ENCODE peak calls at places on chromosome 7, in seven cellular contexts. P is CD8-positive, alpha-beta T cell; W is IMR-90; Y is transverse colon; E is heart right ventricle; N is cardiac muscle cell; H is neural progenitor cell. V is an unnamed sample. For H3K9me3, the result is how much of the 10 kb centered on the place peaks cover.

GRCh38 chr7:98116656-98117461 is 10.2 kb downstream of the LMTK2 start:
- DNase-seq in P (no peak), W (peak), Y (no peak), E (no peak), N (peak), H (no peak), V (no peak)

GRCh38 chr7:144470052-144470451 is 66.6 kb upstream of the NOBOX start:
- DNase-seq in P (no peak), W (no peak), Y (no peak), E (no peak), N (no peak), H (no peak), V (no peak)

GRCh38 chr7:24637021-24637420 is 63.8 kb downstream of the PALS2 start:
- DNase-seq in P (no peak), W (peak), Y (no peak), E (no peak), N (peak), H (no peak), V (no peak)

GRCh38 chr7:610531-611280 is 91.1 kb upstream of the PDGFA start:
- DNase-seq in P (peak), W (peak), Y (no peak), E (peak), N (peak), H (no peak), V (no peak)

GRCh38 chr7:155785536-155785935 is 26.7 kb downstream of the SHH start:
- DNase-seq in P (no peak), W (peak), Y (no peak), E (no peak), N (no peak), H (no peak), V (no peak)

GRCh38 chr7:24755541-24756416 is 1.5 kb downstream of the GSDME start:
- DNase-seq in P (no peak), W (peak), Y (no peak), E (no peak), N (no peak), H (no peak), V (no peak)

GRCh38 chr7:104981671-104982036 is 32.4 kb upstream of the KMT2E start:
- DNase-seq in P (no peak), W (no peak), Y (no peak), E (no peak), N (no peak), H (no peak), V (no peak)

GRCh38 chr7:106793015-106793651 is 71.9 kb upstream of the PIK3CG start:
- DNase-seq in P (no peak), W (peak), Y (no peak), E (no peak), N (peak), H (peak), V (no peak)

GRCh38 chr7:11244149-11244548 is 270.5 kb downstream of the PHF14 start:
- DNase-seq in P (no peak), W (no peak), Y (no peak), E (no peak), N (no peak), H (no peak), V (no peak)

GRCh38 chr7:27492224-27492623 is 170.5 kb downstream of the HIBADH start:
- DNase-seq in P (no peak), W (no peak), Y (no peak), E (no peak), N (no peak), H (no peak), V (no peak)

GRCh38 chr7:130269318-130269694 is 2.6 kb downstream of the CPA2 start:
- DNase-seq in P (no peak), W (no peak), Y (no peak), E (no peak), N (no peak), H (no peak), V (no peak)

GRCh38 chr7:103094102-103094501 is 19.2 kb downstream of the ARMC10 start:
- DNase-seq in P (no peak), W (no peak), Y (no peak), E (no peak), N (peak), H (no peak), V (no peak)

GRCh38 chr7:125130173-125130572 is 200.5 kb upstream of the POT1 start:
- DNase-seq in P (no peak), W (no peak), Y (no peak), E (no peak), N (no peak), H (no peak), V (no peak)

GRCh38 chr7:44177570-44178131 is 11.6 kb downstream of the GCK start:
- DNase-seq in P (no peak), W (peak), Y (no peak), E (no peak), N (peak), H (peak), V (no peak)

GRCh38 chr7:75734586-75735047 is 4.1 kb downstream of the HIP1 start:
- DNase-seq in P (no peak), W (peak), Y (no peak), E (no peak), N (peak), H (peak), V (no peak)

GRCh38 chr7:45239486-45239885 is 81.9 kb downstream of the RAMP3 start:
- DNase-seq in P (no peak), W (peak), Y (no peak), E (no peak), N (peak), H (no peak), V (no peak)

DNA sequence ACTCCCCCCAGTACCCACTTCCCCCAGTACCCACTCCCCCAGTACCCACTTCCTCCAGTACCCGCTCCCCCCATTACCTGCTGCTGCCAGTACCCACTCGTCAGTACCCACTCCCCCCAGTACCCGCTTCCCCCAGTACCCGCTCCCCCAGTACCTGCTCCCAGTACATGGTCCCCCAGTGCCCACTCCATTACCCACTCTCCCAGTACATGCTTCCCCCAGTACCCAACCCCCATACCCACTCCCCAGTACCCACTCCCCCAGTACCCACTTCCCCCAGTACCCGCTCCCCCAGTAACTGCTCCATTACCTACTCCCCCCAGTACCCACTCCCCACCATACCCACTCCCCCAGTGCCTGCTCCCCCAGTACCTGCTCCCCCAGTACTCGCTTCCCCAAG is 550.6 kb downstream of the DNAJB6 start:
- DNase-seq in P (no peak), W (no peak), Y (no peak), E (no peak), N (no peak), H (no peak), V (no peak)
- H3K9me3 ChIP-seq in P (under half), W (under half), Y (under half), E (under half), N (under half), H (under half), V (under half)

GRCh38 chr7:64625114-64626082 is 40.5 kb upstream of the ZNF107 start:
- DNase-seq in P (no peak), W (no peak), Y (no peak), E (no peak), N (no peak), H (no peak), V (no peak)

GRCh38 chr7:64621656-64622055 is 44.3 kb upstream of the ZNF107 start:
- DNase-seq in P (no peak), W (no peak), Y (no peak), E (no peak), N (no peak), H (no peak), V (no peak)

GRCh38 chr7:64614812-64615211 is 51.1 kb upstream of the ZNF107 start:
- DNase-seq in P (no peak), W (no peak), Y (no peak), E (no peak), N (no peak), H (no peak), V (no peak)

GRCh38 chr7:64618785-64619456 is 47.0 kb upstream of the ZNF107 start:
- DNase-seq in P (no peak), W (peak), Y (no peak), E (no peak), N (peak), H (peak), V (peak)

DNA sequence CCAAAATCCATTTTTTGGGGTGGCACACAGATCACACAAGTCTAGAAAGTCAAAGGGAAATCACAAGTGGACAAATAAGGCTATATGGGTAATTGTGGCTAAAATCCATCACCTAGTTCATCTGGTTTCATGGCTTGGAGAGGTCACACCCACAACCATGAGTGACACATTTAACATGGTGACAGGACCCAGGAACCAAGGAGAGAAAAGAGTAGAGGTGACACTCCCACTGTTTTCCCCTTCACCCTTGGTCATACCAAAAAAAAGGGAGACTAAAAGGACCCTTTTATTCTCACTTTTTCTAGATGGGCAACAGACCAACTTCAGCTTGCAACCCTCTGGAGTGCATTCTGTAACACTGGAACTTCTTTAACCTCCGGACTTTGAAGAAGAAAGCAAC is 46.2 kb upstream of the ZNF107 start:
- DNase-seq in P (no peak), W (no peak), Y (no peak), E (no peak), N (no peak), H (no peak), V (no peak)
- H3K9me3 ChIP-seq in P (under half), W (under half), Y (under half), E (under half), N (under half), H (under half), V (under half)

GRCh38 chr7:50785346-50785745 is 2.6 kb upstream of the GRB10 start:
- DNase-seq in P (no peak), W (no peak), Y (no peak), E (no peak), N (no peak), H (no peak), V (no peak)
- H3K9me3 ChIP-seq in P (under half), W (under half), Y (under half), E (under half), N (under half), H (under half), V (under half)

DNA sequence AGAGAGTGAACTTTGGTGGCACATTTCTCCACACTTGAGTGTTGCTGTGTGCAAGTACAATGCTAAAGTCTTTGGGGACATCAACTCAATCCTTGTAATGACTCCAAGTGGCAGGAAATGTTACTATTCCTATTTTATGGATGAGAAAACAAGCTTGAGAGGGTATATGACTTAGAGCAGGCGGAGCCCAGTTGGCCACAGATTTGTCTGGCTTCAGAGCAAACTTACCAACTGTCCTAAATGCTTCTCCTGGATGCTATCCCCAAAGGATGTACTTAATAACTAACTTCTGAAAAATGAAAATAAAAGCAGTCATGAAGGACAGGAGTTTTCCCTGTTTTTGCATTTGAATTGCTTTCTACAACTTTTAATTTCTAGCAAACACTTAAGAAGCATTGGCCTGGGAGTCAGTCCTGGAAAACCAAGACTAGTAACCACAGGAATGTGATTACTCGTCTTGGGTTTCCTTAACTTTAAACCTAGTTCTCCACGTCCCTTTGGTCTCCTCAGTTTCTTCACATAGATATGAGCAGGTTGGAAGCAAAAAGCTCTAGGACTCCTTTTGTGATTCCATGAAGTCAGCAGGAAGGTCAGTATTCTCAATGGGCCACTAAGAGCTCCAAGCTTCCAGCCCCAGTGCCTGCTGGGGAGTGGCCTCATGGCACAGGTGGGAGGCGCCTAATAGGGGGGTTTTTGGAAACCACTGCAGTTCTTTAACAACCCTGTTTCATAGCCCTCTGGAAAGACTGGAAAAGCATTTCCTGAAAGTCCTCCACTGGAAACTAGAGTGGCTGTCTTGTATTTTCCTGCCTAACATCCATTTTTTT is 140.8 kb downstream of the GLCCI1 start:
- DNase-seq in P (no peak), W (peak), Y (no peak), E (no peak), N (peak), H (no peak), V (no peak)
- H3K9me3 ChIP-seq in P (under half), W (under half), Y (under half), E (under half), N (under half), H (under half), V (under half)

GRCh38 chr7:122682805-122683204 is 16.1 kb downstream of the RNF133 start:
- DNase-seq in P (no peak), W (no peak), Y (no peak), E (no peak), N (no peak), H (no peak), V (no peak)

GRCh38 chr7:122688385-122688998 is 10.4 kb downstream of the RNF133 start:
- DNase-seq in P (no peak), W (no peak), Y (no peak), E (no peak), N (no peak), H (no peak), V (no peak)

GRCh38 chr7:122684504-122684903 is 14.4 kb downstream of the RNF133 start:
- DNase-seq in P (no peak), W (no peak), Y (no peak), E (no peak), N (no peak), H (no peak), V (no peak)

GRCh38 chr7:122689346-122690109 is 9.4 kb downstream of the RNF133 start:
- DNase-seq in P (no peak), W (no peak), Y (no peak), E (no peak), N (no peak), H (no peak), V (no peak)

GRCh38 chr7:122686360-122686878 is 12.5 kb downstream of the RNF133 start:
- DNase-seq in P (no peak), W (no peak), Y (no peak), E (no peak), N (no peak), H (no peak), V (no peak)
- H3K9me3 ChIP-seq in P (under half), W (under half), Y (under half), E (under half), N (under half), H (under half), V (under half)

V was measured in SK-N-MC.